ENCODE peak calls at places on chromosomes 16 and 17, in four cellular contexts. J is GM23248, O is mammary epithelial cell, E is fibroblast of lung. Y is an unnamed sample.

GRCh38 chr17:62855136-62855535 is 47.0 kb upstream of the MARCHF10 start:
- DNase-seq in J (no peak), O (no peak), E (no peak), Y (no peak)

GRCh38 chr17:32709562-32709961 is 167.4 kb downstream of the MYO1D start:
- DNase-seq in J (no peak), O (no peak), E (no peak), Y (no peak)

GRCh38 chr16:4089251-4089810 is 26.9 kb downstream of the ADCY9 start:
- DNase-seq in J (no peak), O (no peak), E (no peak), Y (no peak)

GRCh38 chr16:54316095-54316494 is 29.5 kb upstream of the IRX3 start:
- DNase-seq in J (no peak), O (no peak), E (no peak), Y (no peak)

GRCh38 chr16:10080031-10080772 is 102.0 kb downstream of the GRIN2A start:
- DNase-seq in J (peak; percentile 32), O (peak; percentile 93), E (no peak), Y (peak; percentile 11)

GRCh38 chr16:21088143-21088542 is 62.5 kb downstream of the DNAH3 start:
- DNase-seq in J (no peak), O (no peak), E (no peak), Y (no peak)

GRCh38 chr17:38465420-38466345 is 37.4 kb downstream of the ARHGAP23 start:
- DNase-seq in J (peak; percentile 96), O (peak; percentile 71), E (no peak), Y (no peak)

GRCh38 chr16:89552913-89553312 is 7.6 kb upstream of the RPL13 start:
- DNase-seq in J (no peak), O (no peak), E (no peak), Y (no peak)

GRCh38 chr17:81494984-81495383 is 17.6 kb downstream of the ACTG1 start:
- DNase-seq in J (peak; percentile 48), O (no peak), E (no peak), Y (peak; percentile 50)

GRCh38 chr17:47423406-47424295 is 99.9 kb downstream of the EFCAB13 start:
- DNase-seq in J (no peak), O (peak; percentile 23), E (no peak), Y (peak; percentile 1)

GRCh38 chr17:5592382-5592781 is 8.1 kb upstream of the NLRP1 start:
- DNase-seq in J (peak; percentile 64), O (peak; percentile 31), E (peak; percentile 63), Y (peak; percentile 80)

GRCh38 chr17:50149099-50149424 is 1.4 kb downstream of the PPP1R9B start:
- DNase-seq in J (no peak), O (no peak), E (no peak), Y (peak; percentile 29)

GRCh38 chr17:1716912-1717695 is 6.9 kb upstream of the TLCD2 start:
- DNase-seq in J (peak; percentile 100), O (peak; percentile 98), E (peak; percentile 99), Y (peak; percentile 98)

GRCh38 chr17:35705705-35706104 is 25.7 kb upstream of the RASL10B start:
- DNase-seq in J (no peak), O (no peak), E (no peak), Y (no peak)

GRCh38 chr16:30053376-30054015 is 12.1 kb upstream of the ALDOA start:
- DNase-seq in J (peak; percentile 77), O (peak; percentile 36), E (no peak), Y (peak; percentile 92)

GRCh38 chr16:82699711-82700495 is 73.1 kb downstream of the CDH13 start:
- DNase-seq in J (peak; percentile 90), O (peak; percentile 70), E (peak; percentile 95), Y (peak; percentile 59)

GRCh38 chr16:86510465-86511261 is at the start of gene FOXF1:
- DNase-seq in J (peak; percentile 70), O (peak; percentile 32), E (peak; percentile 81), Y (peak; percentile 30)

GRCh38 chr16:86512860-86513470 is 2.6 kb downstream of the FOXF1 start:
- DNase-seq in J (no peak), O (no peak), E (no peak), Y (no peak)

GRCh38 chr16:86511317-86512161 is 1.2 kb downstream of the FOXF1 start:
- DNase-seq in J (peak; percentile 39), O (no peak), E (no peak), Y (no peak)

GRCh38 chr16:86513471-86514277 is 3.3 kb downstream of the FOXF1 start:
- DNase-seq in J (no peak), O (no peak), E (no peak), Y (no peak)

DNA sequence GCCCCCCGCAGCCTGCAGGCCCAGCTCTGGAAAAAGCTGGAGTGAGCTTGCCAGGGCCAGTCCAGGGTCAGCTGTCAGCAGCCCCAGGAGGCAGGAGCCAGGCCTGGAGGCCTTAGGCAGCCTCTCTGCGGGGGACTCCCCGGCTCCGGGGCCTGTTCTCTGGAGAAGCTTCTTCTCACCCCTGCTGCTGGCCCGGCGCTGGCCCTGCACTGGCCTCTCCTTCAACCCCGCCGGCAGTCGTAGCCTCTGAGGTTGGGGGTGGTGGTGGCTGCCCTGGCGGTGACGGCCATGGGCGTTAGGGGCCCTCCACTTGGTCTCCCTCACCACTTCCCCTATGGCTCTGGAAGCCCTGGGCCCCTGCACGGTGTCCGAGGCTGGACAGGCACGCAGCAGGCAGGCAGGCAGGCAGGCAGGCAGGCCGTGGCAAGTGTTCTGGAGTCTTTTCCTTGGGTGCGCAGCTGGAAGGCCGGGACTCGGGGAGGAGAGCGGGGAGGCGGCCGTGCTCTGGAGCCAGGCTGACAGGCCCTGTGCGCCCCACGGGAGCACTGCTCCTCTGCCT is 2.1 kb downstream of the FOXF1 start:
- DNase-seq in J (peak; percentile 45), O (no peak), E (no peak), Y (no peak)
- TF ChIP-seq EZH2 in J (no peak), O (no peak), E (no peak), Y (no peak)

GRCh38 chr17:77848257-77848656 is 110.2 kb upstream of the TNRC6C start:
- DNase-seq in J (no peak), O (no peak), E (no peak), Y (no peak)

GRCh38 chr17:77849203-77849602 is 109.3 kb upstream of the TNRC6C start:
- DNase-seq in J (no peak), O (no peak), E (no peak), Y (no peak)

GRCh38 chr17:77845541-77846225 is 112.8 kb upstream of the TNRC6C start:
- DNase-seq in J (no peak), O (no peak), E (no peak), Y (no peak)

GRCh38 chr17:77846531-77847085 is 111.9 kb upstream of the TNRC6C start:
- DNase-seq in J (no peak), O (no peak), E (no peak), Y (no peak)

GRCh38 chr17:77847211-77848085 is 111.1 kb upstream of the TNRC6C start:
- DNase-seq in J (no peak), O (no peak), E (no peak), Y (no peak)
- TF ChIP-seq EZH2 in J (no peak), O (no peak), E (no peak), Y (no peak)

GRCh38 chr16:1990336-1991134 is 765 bp downstream of the SYNGR3 start:
- DNase-seq in J (no peak), O (no peak), E (no peak), Y (no peak)

GRCh38 chr16:1992475-1993292 is 2.9 kb downstream of the SYNGR3 start:
- DNase-seq in J (no peak), O (no peak), E (no peak), Y (no peak)

GRCh38 chr16:1991588-1992474 is 2.1 kb downstream of the SYNGR3 start:
- DNase-seq in J (peak; percentile 92), O (peak; percentile 75), E (peak; percentile 90), Y (peak; percentile 93)

GRCh38 chr16:1989826-1990335 is at the start of gene SYNGR3:
- DNase-seq in J (peak; percentile 66), O (no peak), E (no peak), Y (no peak)

DNA sequence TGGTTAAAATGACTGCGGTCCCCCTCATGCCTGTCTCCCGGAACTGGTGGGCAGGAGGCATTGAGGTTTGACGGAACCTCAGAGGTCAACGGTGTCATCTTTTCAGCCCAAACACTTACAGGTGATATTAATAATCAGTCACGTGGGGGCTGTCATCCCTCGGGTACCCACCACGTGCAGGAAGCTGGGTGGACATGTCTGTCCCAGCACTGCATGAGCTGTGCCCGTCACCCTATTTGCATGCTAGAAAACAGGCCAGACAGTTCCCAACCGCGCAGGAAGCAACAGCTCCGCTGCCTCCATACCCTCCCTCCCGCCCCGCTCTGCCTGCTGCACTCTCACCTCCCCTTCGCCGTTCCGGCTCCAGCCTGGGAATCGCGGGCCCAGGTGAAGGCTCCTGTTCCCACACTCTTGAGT is 1.4 kb downstream of the SYNGR3 start:
- DNase-seq in J (no peak), O (no peak), E (no peak), Y (no peak)
- TF ChIP-seq EZH2 in J (no peak), O (no peak), E (peak; percentile 41), Y (no peak)

DNA sequence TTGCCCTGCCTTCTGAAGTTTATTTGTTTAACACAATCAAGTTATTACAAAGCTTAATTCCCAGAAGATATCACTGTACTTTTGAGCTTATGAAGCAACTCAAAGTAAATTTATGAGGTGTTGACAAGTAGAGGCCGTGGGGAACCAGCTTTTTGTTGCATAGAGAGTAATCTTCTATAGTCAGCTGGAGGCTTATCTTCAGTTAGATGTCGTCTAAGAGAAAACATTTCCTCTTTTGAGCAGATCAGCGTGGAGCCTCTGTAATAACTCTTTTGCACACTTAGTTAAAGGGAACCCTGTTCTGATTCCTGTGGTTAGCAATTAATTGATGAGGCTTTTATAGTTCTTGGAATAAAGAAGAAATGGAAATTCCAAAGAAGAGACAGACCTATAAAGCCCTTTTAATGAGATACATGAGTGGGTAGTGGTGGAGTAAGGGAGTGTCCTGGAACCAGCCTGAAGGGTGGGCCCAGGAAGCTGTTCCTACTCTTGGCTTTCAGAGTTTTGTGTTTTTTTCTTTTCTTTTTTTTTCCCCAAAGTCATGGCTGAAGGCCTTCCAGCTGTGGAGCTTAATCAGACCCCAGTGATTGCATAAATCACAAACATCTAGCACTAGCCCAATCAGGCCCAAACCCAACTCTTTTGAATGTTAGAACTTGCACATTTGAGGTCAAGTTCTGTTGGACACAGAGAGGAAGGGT is 28.9 kb upstream of the MAP3K14 start:
- DNase-seq in J (peak; percentile 74), O (no peak), E (peak; percentile 98), Y (peak; percentile 93)
- TF ChIP-seq EZH2 in J (no peak), O (no peak), E (no peak), Y (no peak)

GRCh38 chr17:56594528-56595418 is 1.3 kb downstream of the NOG start:
- DNase-seq in J (peak; percentile 59), O (peak; percentile 58), E (no peak), Y (peak; percentile 31)
- TF ChIP-seq EZH2 in J (no peak), O (no peak), E (no peak), Y (peak; percentile 68)

GRCh38 chr17:8312726-8313600 is 2.9 kb downstream of the ARHGEF15 start:
- DNase-seq in J (no peak), O (no peak), E (no peak), Y (no peak)
- TF ChIP-seq EZH2 in J (no peak), O (no peak), E (no peak), Y (no peak)

Y was measured in A673.